ENCODE peak calls at places on chromosomes 2 and 18, in nine cellular contexts. F is A549, D is esophagus squamous epithelium, J is epithelial cell of esophagus, R is ovary, T is AG09309, S is mucosa of descending colon, X is BJ, C is colonic mucosa. Y is an unnamed sample.

GRCh38 chr2:207044963-207045362 is 105.6 kb downstream of the CPO start:
- DNase-seq in F (no peak), D (no peak), J (no peak), R (no peak), T (no peak), S (no peak), X (no peak), C (no peak), Y (no peak)

GRCh38 chr2:47904903-47905453 is 1.3 kb downstream of the FBXO11 start:
- DNase-seq in F (peak), D (no peak), J (peak), R (peak), T (no peak), S (peak), X (no peak), C (peak), Y (no peak)

GRCh38 chr18:48330016-48330991 is 78.9 kb downstream of the ZBTB7C start:
- DNase-seq in F (peak), D (no peak), J (peak), R (no peak), T (peak), S (no peak), X (peak), C (no peak), Y (no peak)

GRCh38 chr2:143796051-143796450 is 666.8 kb downstream of the ARHGAP15 start:
- DNase-seq in F (no peak), D (no peak), J (no peak), R (no peak), T (no peak), S (no peak), X (no peak), C (no peak), Y (no peak)

GRCh38 chr2:46236006-46236875 is 61.0 kb upstream of the EPAS1 start:
- DNase-seq in F (no peak), D (no peak), J (no peak), R (no peak), T (no peak), S (no peak), X (no peak), C (no peak), Y (peak)

GRCh38 chr2:145822892-145823534 is 1303.1 kb upstream of the ZEB2 start:
- DNase-seq in F (no peak), D (no peak), J (no peak), R (no peak), T (no peak), S (no peak), X (no peak), C (no peak), Y (no peak)

GRCh38 chr2:153354406-153354805 is 124.2 kb downstream of the RPRM start:
- DNase-seq in F (no peak), D (no peak), J (peak), R (no peak), T (no peak), S (no peak), X (no peak), C (no peak), Y (no peak)

GRCh38 chr2:203913947-203914346 is 22.6 kb upstream of the ICOS start:
- DNase-seq in F (no peak), D (no peak), J (no peak), R (no peak), T (no peak), S (no peak), X (no peak), C (no peak), Y (no peak)

GRCh38 chr2:240818543-240819403 is 1.2 kb downstream of the KIF1A start:
- DNase-seq in F (no peak), D (no peak), J (no peak), R (no peak), T (no peak), S (no peak), X (no peak), C (no peak), Y (no peak)

GRCh38 chr2:172623249-172623965 is 67.5 kb downstream of the PDK1 start:
- DNase-seq in F (no peak), D (no peak), J (no peak), R (no peak), T (peak), S (no peak), X (peak), C (no peak), Y (no peak)

GRCh38 chr2:14401838-14402237 is 230.7 kb upstream of the LRATD1 start:
- DNase-seq in F (no peak), D (no peak), J (no peak), R (no peak), T (no peak), S (no peak), X (no peak), C (no peak), Y (no peak)

GRCh38 chr18:74499633-74500032 is 3.5 kb downstream of the CNDP2 start:
- DNase-seq in F (no peak), D (peak), J (peak), R (no peak), T (no peak), S (peak), X (no peak), C (peak), Y (peak)

GRCh38 chr2:222609391-222609790 is 46.5 kb downstream of the FARSB start:
- DNase-seq in F (no peak), D (no peak), J (no peak), R (no peak), T (no peak), S (no peak), X (no peak), C (no peak), Y (no peak)

GRCh38 chr2:36466135-36466534 is 110.6 kb downstream of the CRIM1 start:
- DNase-seq in F (no peak), D (no peak), J (no peak), R (no peak), T (no peak), S (no peak), X (no peak), C (no peak), Y (no peak)

GRCh38 chr2:83584674-83585073 is 874.4 kb downstream of the SUCLG1 start:
- DNase-seq in F (no peak), D (no peak), J (no peak), R (no peak), T (peak), S (no peak), X (peak), C (no peak), Y (no peak)

GRCh38 chr18:3579701-3580100 is 129.7 kb downstream of the TGIF1 start:
- DNase-seq in F (no peak), D (no peak), J (peak), R (no peak), T (peak), S (no peak), X (peak), C (no peak), Y (no peak)

GRCh38 chr2:65681503-65681902 is 249.1 kb upstream of the SPRED2 start:
- DNase-seq in F (no peak), D (no peak), J (no peak), R (no peak), T (no peak), S (no peak), X (no peak), C (no peak), Y (no peak)

GRCh38 chr2:10830641-10831386 is 18.2 kb upstream of the PDIA6 start:
- DNase-seq in F (no peak), D (no peak), J (no peak), R (no peak), T (no peak), S (no peak), X (no peak), C (no peak), Y (no peak)

GRCh38 chr2:10831387-10831985 is 18.9 kb upstream of the PDIA6 start:
- DNase-seq in F (no peak), D (no peak), J (no peak), R (no peak), T (no peak), S (no peak), X (no peak), C (no peak), Y (no peak)

GRCh38 chr2:10834300-10834699 is 21.7 kb upstream of the PDIA6 start:
- DNase-seq in F (no peak), D (no peak), J (no peak), R (no peak), T (no peak), S (no peak), X (no peak), C (no peak), Y (no peak)

GRCh38 chr2:10833021-10833420 is 20.4 kb upstream of the PDIA6 start:
- DNase-seq in F (no peak), D (no peak), J (no peak), R (no peak), T (no peak), S (no peak), X (no peak), C (no peak), Y (no peak)

DNA sequence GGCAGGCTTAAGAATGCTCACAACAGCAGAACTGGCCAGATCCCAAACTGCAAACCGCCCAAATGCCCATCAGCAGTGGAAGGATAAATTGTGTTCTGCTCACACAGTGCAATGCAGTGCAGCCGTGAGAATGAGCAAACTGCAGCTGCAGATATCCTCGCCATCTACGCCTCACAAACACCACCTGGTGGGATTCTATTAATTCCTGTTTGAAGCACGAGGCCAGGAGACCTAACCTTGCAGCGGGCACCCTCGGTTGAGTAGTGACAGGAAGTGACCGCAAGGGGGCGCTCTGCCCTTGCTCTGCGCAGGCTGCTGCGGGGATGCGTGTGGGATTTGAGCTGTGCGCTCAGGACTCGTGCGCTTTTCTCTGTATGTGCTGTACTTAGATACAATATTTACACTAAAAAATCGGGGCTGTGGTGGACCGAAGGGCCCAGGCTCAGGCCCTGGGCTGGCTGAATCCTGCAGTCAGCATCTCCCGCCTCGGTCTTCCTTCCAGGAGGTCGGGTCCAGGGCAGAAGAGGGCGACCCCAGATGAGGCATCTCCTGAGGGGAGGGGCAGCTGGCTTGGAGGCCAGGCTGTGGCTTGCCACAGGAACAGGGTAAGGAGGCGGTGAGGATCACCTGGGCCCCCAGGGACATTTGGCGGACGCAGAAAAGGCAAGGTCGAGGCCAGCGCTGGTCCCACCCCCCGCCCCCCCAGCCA is 19.8 kb upstream of the PDIA6 start:
- DNase-seq in F (peak), D (no peak), J (peak), R (peak), T (peak), S (peak), X (no peak), C (peak), Y (peak)
- H3K4me3 ChIP-seq in F (no peak), D (no peak), J (no peak), R (no peak), T (no peak), S (no peak), X (no peak), C (no peak), Y (no peak)

DNA sequence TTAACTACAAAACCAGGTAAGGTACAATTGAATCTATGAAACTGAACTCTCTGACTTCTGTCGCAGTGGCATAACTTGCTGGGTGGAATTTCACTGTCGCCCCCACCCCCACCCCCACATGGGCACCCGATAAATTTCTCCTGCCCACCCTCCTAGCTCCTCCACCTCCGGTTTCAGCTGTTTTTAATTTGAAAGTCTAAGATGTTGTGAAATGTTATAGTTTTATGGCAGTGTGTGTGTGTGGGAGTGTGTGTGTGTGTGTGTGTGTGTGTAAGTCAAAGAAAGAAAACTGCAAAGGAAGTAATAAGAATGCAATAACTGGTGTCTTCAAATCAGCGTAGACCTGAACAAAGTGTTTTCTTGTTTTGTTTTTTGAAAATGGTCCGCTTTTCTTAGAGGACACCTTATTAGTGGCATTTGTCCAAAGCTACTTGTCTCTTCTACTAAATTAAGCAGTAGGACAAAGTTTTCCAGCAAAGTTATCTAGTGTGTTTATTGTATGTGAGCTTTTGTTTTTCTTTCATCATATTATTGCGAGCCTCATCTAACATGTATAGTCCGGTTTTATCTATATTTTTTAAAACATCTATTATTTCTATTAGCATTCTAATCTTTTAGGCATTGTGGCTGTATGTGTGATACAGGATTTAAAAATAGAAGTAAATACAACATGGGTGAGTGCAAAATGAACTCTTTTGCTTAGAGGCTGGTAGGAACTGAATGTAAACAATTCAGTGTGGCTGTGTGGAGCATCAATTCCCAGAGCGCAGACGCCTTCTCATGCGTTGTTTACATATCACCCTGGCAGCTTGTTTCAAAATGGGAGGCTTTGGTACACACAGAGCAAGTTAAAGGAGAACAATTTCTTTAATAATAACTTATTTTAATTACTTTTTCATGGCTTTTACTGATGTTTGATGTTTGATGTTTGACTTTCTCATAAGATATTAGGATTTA is 610 bp downstream of the DTNA start:
- DNase-seq in F (no peak), D (no peak), J (no peak), R (peak), T (peak), S (no peak), X (peak), C (no peak), Y (no peak)
- H3K4me3 ChIP-seq in F (no peak), D (peak), J (no peak), R (peak), T (peak), S (no peak), X (peak), C (no peak), Y (no peak)

DNA sequence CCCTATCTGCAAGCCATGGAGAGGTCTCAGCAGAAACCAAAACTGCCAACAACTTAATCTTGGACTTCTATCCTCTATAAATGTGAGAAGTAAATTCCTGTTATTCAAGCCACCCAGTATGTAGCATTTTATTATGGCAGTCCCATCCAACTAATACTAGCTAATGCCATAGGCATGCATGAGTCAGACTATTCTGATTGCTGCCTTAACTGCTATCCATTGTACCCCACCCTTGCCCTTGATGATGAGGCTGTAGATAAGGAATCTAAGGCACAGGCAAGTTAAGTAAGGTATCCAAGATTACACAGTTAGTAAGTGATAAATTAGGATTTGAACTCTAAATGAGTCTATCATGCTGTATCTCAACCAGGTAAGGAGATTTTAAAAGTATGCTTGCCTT is 223.0 kb downstream of the UBE2E3 start:
- DNase-seq in F (peak), D (no peak), J (peak), R (no peak), T (peak), S (no peak), X (peak), C (no peak), Y (no peak)
- H3K4me3 ChIP-seq in F (no peak), D (no peak), J (no peak), R (no peak), T (no peak), S (no peak), X (no peak), C (no peak), Y (no peak)

GRCh38 chr2:42046819-42047487 is 868 bp upstream of the PKDCC start:
- DNase-seq in F (no peak), D (no peak), J (no peak), R (peak), T (no peak), S (no peak), X (no peak), C (no peak), Y (no peak)
- H3K4me3 ChIP-seq in F (peak), D (peak), J (no peak), R (peak), T (peak), S (peak), X (peak), C (peak), Y (no peak)

GRCh38 chr2:121282800-121283382 is 2.1 kb downstream of the TFCP2L1 start:
- DNase-seq in F (peak), D (no peak), J (no peak), R (no peak), T (no peak), S (peak), X (no peak), C (peak), Y (no peak)
- H3K4me3 ChIP-seq in F (peak), D (peak), J (peak), R (no peak), T (no peak), S (no peak), X (no peak), C (peak), Y (no peak)